ENCODE peak calls at places on chromosomes 5 and 9, in five cellular contexts. E is fibroblast of mammary gland, Y is fibroblast of the aortic adventitia, V is keratinocyte, U is AG10803. R is an unnamed sample.

GRCh38 chr9:124054671-124055212 is 43.2 kb downstream of the LHX2 start:
- DNase-seq in E (peak), Y (peak), V (no peak), U (peak), R (peak)

GRCh38 chr5:177478711-177479646 is 5.5 kb upstream of the DBN1 start:
- DNase-seq in E (peak), Y (peak), V (no peak), U (peak), R (peak)

GRCh38 chr9:70602364-70603019 is 188.0 kb upstream of the KLF9 start:
- DNase-seq in E (peak), Y (peak), V (peak), U (peak), R (peak)

GRCh38 chr5:135391123-135391868 is 7.7 kb downstream of the MACROH2A1 start:
- DNase-seq in E (peak), Y (peak), V (no peak), U (peak), R (peak)

GRCh38 chr9:94867281-94867841 is 140.9 kb downstream of the AOPEP start:
- DNase-seq in E (peak), Y (peak), V (no peak), U (peak), R (peak)

GRCh38 chr5:76729373-76730290 is 13.7 kb downstream of the F2R start:
- DNase-seq in E (no peak), Y (no peak), V (no peak), U (no peak), R (no peak)

GRCh38 chr9:98047002-98047401 is 9.5 kb upstream of the NANS start:
- DNase-seq in E (no peak), Y (no peak), V (no peak), U (no peak), R (no peak)

GRCh38 chr5:178331491-178331981 is 98.9 kb upstream of the PHYKPL start:
- DNase-seq in E (no peak), Y (peak), V (no peak), U (peak), R (no peak)

GRCh38 chr5:110873773-110874437 is 135.1 kb downstream of the SLC25A46 start:
- DNase-seq in E (no peak), Y (peak), V (no peak), U (no peak), R (no peak)

GRCh38 chr9:89465726-89466308 is 32.1 kb downstream of the SEMA4D start:
- DNase-seq in E (no peak), Y (no peak), V (no peak), U (no peak), R (no peak)

GRCh38 chr5:131514316-131515275 is 120.4 kb downstream of the RAPGEF6 start:
- DNase-seq in E (peak), Y (peak), V (no peak), U (no peak), R (peak)

GRCh38 chr9:95815153-95815552 is 60.3 kb upstream of the ERCC6L2 start:
- DNase-seq in E (peak), Y (no peak), V (no peak), U (no peak), R (peak)

GRCh38 chr5:136212252-136212721 is 19.3 kb upstream of the SMIM32 start:
- DNase-seq in E (peak), Y (peak), V (no peak), U (peak), R (peak)

GRCh38 chr5:112127856-112128255 is 291.2 kb downstream of the EPB41L4A start:
- DNase-seq in E (no peak), Y (no peak), V (no peak), U (no peak), R (peak)

GRCh38 chr9:133355881-133356357 is 368 bp downstream of the SURF1 start:
- DNase-seq in E (no peak), Y (no peak), V (no peak), U (no peak), R (no peak)
- H3K4me3 ChIP-seq in E (peak), Y (peak), V (peak), U (peak), R (peak)

DNA sequence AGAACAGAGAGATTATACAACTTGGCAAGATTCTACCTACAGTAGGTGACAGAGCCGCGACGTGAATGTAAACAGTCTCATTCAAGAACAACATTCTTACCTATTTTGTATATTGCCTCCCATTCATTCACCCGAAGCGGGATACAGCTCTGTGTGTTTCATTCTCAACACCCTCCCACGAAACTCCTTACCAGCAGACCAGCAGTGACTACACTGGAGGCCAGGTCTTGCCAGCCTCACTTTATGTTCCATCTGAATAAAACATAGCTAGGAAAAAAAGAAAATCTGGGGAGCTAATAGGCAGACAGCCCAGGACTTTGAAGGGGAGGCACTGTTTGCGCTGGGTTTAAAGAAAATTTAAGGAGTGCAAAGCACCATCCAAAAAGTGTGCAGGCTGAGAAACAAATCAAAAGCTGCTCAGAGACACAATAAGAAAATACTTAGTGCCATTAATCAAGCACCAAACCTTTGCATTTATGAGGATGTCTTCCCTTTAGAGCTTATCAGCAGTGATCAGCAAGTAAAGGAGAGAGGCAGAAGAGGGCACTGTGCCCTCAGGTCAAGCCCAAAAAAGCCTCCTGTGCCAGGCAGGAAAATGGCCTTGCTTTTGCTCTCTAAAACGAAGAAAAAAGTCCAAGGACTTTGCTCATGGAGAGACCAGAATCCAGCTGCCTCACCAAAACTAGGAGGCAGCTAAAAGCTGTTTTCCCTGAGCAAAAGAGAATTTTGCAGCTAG is 295.2 kb downstream of the BNC2 start:
- DNase-seq in E (peak), Y (no peak), V (no peak), U (no peak), R (no peak)
- TF ChIP-seq CTCF in E (peak), Y (no peak), V (peak), U (no peak), R (no peak)

DNA sequence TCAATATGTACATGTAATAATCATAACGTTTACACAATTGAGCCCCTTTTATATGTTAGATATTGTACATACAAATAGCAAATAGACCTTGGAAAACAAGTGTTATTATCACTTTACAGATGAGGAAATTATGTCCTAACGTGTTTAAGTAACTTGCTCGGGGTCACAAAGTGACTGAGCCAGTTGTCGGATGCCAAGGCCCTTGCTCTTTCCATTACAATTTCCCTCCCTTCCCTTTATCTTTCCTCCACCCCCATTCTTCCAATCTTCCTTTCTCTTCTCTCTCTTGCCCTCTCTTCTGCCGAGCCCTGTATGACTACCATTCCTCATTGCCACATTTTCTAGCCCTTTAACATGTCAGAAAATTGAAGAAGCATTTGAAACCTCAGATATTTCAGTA is 34.4 kb upstream of the RAD23B start:
- DNase-seq in E (no peak), Y (no peak), V (no peak), U (no peak), R (no peak)
- H3K4me3 ChIP-seq in E (no peak), Y (no peak), V (peak), U (no peak), R (no peak)

DNA sequence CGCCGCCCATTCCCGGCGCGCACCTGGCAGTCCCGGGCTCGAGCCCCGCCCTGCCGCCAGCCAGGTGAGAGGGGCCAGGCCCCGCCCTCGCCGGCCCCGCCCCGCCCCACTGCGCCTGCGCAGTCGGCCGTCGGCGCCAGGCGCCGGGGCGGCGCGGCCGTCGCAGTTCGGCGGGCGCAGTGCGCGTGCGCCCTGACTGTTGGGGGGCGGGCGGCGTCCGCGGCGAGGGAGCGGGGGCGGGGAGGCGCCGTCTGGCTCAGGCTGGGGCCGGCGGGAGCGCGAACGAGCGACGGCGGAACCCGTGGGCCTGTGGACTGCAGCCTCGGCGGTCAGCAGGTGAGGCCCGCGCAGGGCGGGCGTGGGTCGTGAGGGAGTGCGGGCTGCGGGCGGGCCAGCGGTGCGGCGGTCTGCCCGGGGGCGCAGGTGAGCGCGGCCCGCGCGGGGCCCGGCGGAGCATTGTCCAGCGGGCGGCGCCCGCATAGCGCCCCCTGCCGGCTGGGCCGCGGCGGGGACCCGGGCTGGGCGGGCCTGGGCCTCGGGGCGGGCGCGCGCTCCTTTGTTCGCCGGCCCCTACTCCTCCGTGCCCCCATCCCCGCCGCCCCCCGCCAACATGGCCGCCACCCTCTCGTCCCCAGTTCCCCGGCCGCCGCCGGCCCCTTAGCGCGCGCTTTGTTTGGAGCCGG is at the start of gene SPIN1:
- DNase-seq in E (peak), Y (peak), V (no peak), U (peak), R (peak)
- TF ChIP-seq CTCF in E (no peak), Y (peak), V (peak), U (peak), R (peak)

DNA sequence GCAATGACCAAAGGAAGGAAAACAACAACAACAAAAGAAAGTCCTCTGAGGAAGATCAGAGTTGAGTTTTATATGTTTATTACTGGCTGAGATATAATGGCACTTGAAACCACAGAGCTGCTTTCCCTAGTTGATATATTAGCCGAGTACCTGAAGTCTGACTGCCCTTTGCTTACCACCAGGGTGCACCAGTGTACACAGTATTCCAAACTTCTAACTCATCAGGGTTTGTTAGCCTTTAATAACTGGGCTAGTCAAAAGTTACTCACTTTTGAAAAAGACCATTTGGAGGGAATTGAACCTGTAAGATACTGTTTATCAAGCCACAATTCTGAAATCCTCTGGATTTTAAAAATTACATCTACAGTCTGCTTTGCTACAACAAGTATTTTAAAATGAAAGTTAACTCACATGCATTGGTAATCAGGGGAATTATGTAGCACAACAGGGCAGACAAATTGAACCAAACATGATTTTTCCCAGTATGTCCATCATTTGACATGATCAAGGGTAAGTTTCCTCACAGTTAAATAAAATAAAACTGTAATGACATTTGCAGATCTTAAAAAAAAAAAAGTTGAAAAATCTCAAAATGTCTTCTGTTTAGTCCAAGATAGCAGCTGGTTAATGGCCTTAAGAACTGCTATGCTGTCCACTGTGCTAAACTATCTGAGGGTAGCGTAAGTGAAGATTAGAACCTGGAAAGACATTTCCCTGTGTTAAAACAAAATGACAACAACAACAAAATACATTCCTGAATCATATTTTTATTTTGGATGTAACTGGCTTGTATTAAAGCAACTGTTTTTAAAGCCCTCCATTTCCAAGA is 57.3 kb upstream of the C6 start:
- DNase-seq in E (peak), Y (peak), V (no peak), U (peak), R (peak)
- H3K4me3 ChIP-seq in E (no peak), Y (no peak), V (no peak), U (no peak), R (no peak)

GRCh38 chr5:171724771-171725609 is 60.6 kb upstream of the SMIM23 start:
- DNase-seq in E (peak), Y (peak), V (no peak), U (no peak), R (no peak)
- TF ChIP-seq CTCF in E (no peak), Y (no peak), V (no peak), U (no peak), R (no peak)